ENCODE peak calls at places on chromosomes 3 and 15, in five cellular contexts. One of them, this sample, is unnamed.

GRCh38 chr3:86949850-86950249 is 41.1 kb downstream of the VGLL3 start:
- DNase-seq in tibial artery: no peak
- DNase-seq in stimulated activated CD8-positive, alpha-beta memory T cell treated with anti-CD3 and anti-CD28 coated beads, Interleukin-7, amount 100 ng/mL, for 1 hour: no peak
- DNase-seq in HFF-Myc: no peak
- DNase-seq in Caki2: no peak
- DNase-seq in this sample: no peak

GRCh38 chr3:177057768-177058167 is 139.5 kb downstream of the TBL1XR1 start:
- DNase-seq in tibial artery: no peak
- DNase-seq in stimulated activated CD8-positive, alpha-beta memory T cell treated with anti-CD3 and anti-CD28 coated beads, Interleukin-7, amount 100 ng/mL, for 1 hour: no peak
- DNase-seq in HFF-Myc: no peak
- DNase-seq in Caki2: no peak
- DNase-seq in this sample: no peak

GRCh38 chr3:45910892-45911291 is 24.5 kb downstream of the CCR9 start:
- DNase-seq in tibial artery: no peak
- DNase-seq in stimulated activated CD8-positive, alpha-beta memory T cell treated with anti-CD3 and anti-CD28 coated beads, Interleukin-7, amount 100 ng/mL, for 1 hour: no peak
- DNase-seq in HFF-Myc: no peak
- DNase-seq in Caki2: no peak
- DNase-seq in this sample: no peak

GRCh38 chr3:133895208-133896001 is at the start of gene RAB6B:
- DNase-seq in tibial artery: no peak
- DNase-seq in stimulated activated CD8-positive, alpha-beta memory T cell treated with anti-CD3 and anti-CD28 coated beads, Interleukin-7, amount 100 ng/mL, for 1 hour: no peak
- DNase-seq in HFF-Myc: no peak
- DNase-seq in Caki2: peak
- DNase-seq in this sample: no peak

GRCh38 chr3:123365450-123366143 is 83.3 kb downstream of the ADCY5 start:
- DNase-seq in tibial artery: no peak
- DNase-seq in stimulated activated CD8-positive, alpha-beta memory T cell treated with anti-CD3 and anti-CD28 coated beads, Interleukin-7, amount 100 ng/mL, for 1 hour: no peak
- DNase-seq in HFF-Myc: no peak
- DNase-seq in Caki2: no peak
- DNase-seq in this sample: no peak

GRCh38 chr15:33915571-33916407 is 52.5 kb upstream of the CHRM5 start:
- DNase-seq in tibial artery: no peak
- DNase-seq in stimulated activated CD8-positive, alpha-beta memory T cell treated with anti-CD3 and anti-CD28 coated beads, Interleukin-7, amount 100 ng/mL, for 1 hour: no peak
- DNase-seq in HFF-Myc: no peak
- DNase-seq in Caki2: peak
- DNase-seq in this sample: no peak

GRCh38 chr3:186870421-186871201 is 28.1 kb downstream of the ADIPOQ start:
- DNase-seq in tibial artery: no peak
- DNase-seq in stimulated activated CD8-positive, alpha-beta memory T cell treated with anti-CD3 and anti-CD28 coated beads, Interleukin-7, amount 100 ng/mL, for 1 hour: no peak
- DNase-seq in HFF-Myc: no peak
- DNase-seq in Caki2: no peak
- DNase-seq in this sample: no peak

GRCh38 chr3:71450985-71451560 is 132.5 kb downstream of the FOXP1 start:
- DNase-seq in tibial artery: no peak
- DNase-seq in stimulated activated CD8-positive, alpha-beta memory T cell treated with anti-CD3 and anti-CD28 coated beads, Interleukin-7, amount 100 ng/mL, for 1 hour: no peak
- DNase-seq in HFF-Myc: no peak
- DNase-seq in Caki2: no peak
- DNase-seq in this sample: no peak

This sample was measured in activated CD8-positive, alpha-beta memory T cell treated with anti-CD3 and anti-CD28 coated beads for 1 hour.